ENCODE peak calls at places on chromosomes 4 and X, in nine cellular contexts. P is kidney epithelial cell; I is GM23338; A is tibial artery; T is colonic mucosa; C is fibroblast of pulmonary artery; W is GM12865; R is upper lobe of right lung; M is CD8-positive, alpha-beta T cell. L is an unnamed sample.

GRCh38 chrX:129649268-129650182 is 5.2 kb downstream of the APLN start:
- DNase-seq in A (no peak), R (no peak), P (no peak), I (no peak), C (peak), T (no peak), W (no peak), M (no peak), L (no peak)

GRCh38 chr4:102036619-102037376 is 246.3 kb downstream of the BANK1 start:
- DNase-seq in C (peak), A (no peak), P (no peak), R (no peak), I (no peak), T (no peak), W (no peak), M (no peak), L (no peak)

GRCh38 chrX:3263681-3264126 is 82.7 kb downstream of the MXRA5 start:
- DNase-seq in T (no peak), A (no peak), I (no peak), W (no peak), P (no peak), R (no peak), C (no peak), M (no peak), L (no peak)

GRCh38 chr4:66252291-66252690 is 582.0 kb upstream of the EPHA5 start:
- DNase-seq in A (no peak), I (no peak), T (no peak), R (no peak), C (peak), M (no peak), P (no peak), W (no peak), L (no peak)

GRCh38 chr4:18536420-18536819 is 514.9 kb upstream of the LCORL start:
- DNase-seq in A (no peak), P (no peak), M (no peak), C (no peak), T (no peak), R (no peak), I (peak), W (no peak), L (no peak)

GRCh38 chr4:15402146-15402545 is 25.7 kb upstream of the C1QTNF7 start:
- DNase-seq in M (no peak), I (no peak), R (no peak), P (no peak), W (no peak), T (no peak), C (peak), A (no peak), L (no peak)

GRCh38 chr4:6265546-6265945 is 4.1 kb upstream of the WFS1 start:
- DNase-seq in P (no peak), R (no peak), C (no peak), M (no peak), I (no peak), W (no peak), A (no peak), T (no peak), L (no peak)

GRCh38 chr4:53489279-53489889 is 101.9 kb downstream of the LNX1 start:
- DNase-seq in M (no peak), C (peak), I (no peak), A (no peak), W (no peak), T (no peak), R (no peak), P (no peak), L (no peak)

GRCh38 chrX:39125834-39126233 is 324.6 kb downstream of the MID1IP1 start:
- DNase-seq in W (no peak), R (no peak), M (no peak), I (no peak), C (no peak), P (no peak), A (no peak), T (no peak), L (no peak)

GRCh38 chr4:8871417-8872401 is at the start of gene HMX1:
- DNase-seq in P (no peak), I (peak), T (no peak), W (no peak), A (no peak), R (no peak), C (no peak), M (no peak), L (no peak)

GRCh38 chr4:140774956-140775355 is 18.8 kb upstream of the TBC1D9 start:
- DNase-seq in I (no peak), T (no peak), R (no peak), M (no peak), W (no peak), A (no peak), P (no peak), C (no peak), L (no peak)

GRCh38 chr4:122652379-122652778 is 31.5 kb upstream of the IL21 start:
- DNase-seq in A (no peak), R (no peak), C (peak), M (peak), P (no peak), I (peak), W (peak), T (peak), L (peak)

GRCh38 chr4:148453833-148454232 is 11.6 kb upstream of the NR3C2 start:
- DNase-seq in C (no peak), P (no peak), T (no peak), R (no peak), I (no peak), W (no peak), M (no peak), A (no peak), L (no peak)

GRCh38 chr4:7236847-7237246 is 44.5 kb downstream of the SORCS2 start:
- DNase-seq in P (no peak), T (no peak), W (no peak), M (no peak), A (no peak), C (peak), R (no peak), I (no peak), L (no peak)

GRCh38 chrX:93868289-93868985 is 194.4 kb downstream of the FAM133A start:
- DNase-seq in T (no peak), W (no peak), M (no peak), C (peak), R (no peak), A (no peak), P (no peak), I (no peak), L (no peak)

GRCh38 chr4:6437682-6438264 is 34.6 kb downstream of the PPP2R2C start:
- DNase-seq in R (no peak), A (no peak), I (no peak), W (no peak), P (no peak), T (no peak), M (no peak), C (no peak), L (no peak)

GRCh38 chrX:69216446-69216845 is 51.2 kb upstream of the PJA1 start:
- DNase-seq in I (no peak), A (no peak), T (no peak), P (no peak), W (no peak), M (no peak), R (no peak), C (no peak), L (no peak)

GRCh38 chr4:103018391-103019318 is 850 bp downstream of the SLC9B1 start:
- DNase-seq in R (peak), W (peak), I (peak), A (peak), C (no peak), P (no peak), M (no peak), T (peak), L (no peak)

GRCh38 chr4:183504930-183505555 is at the start of gene ING2:
- DNase-seq in P (no peak), I (peak), M (peak), W (no peak), T (peak), A (no peak), R (no peak), C (no peak), L (no peak)

GRCh38 chrX:136768469-136769084 is 12.2 kb downstream of the ARHGEF6 start:
- DNase-seq in P (no peak), A (peak), M (peak), W (peak), C (peak), T (peak), R (no peak), I (no peak), L (peak)

GRCh38 chrX:48835524-48836329 is at the start of gene PCSK1N:
- DNase-seq in I (peak), W (no peak), T (no peak), R (no peak), C (no peak), M (peak), A (no peak), P (peak), L (no peak)

GRCh38 chr4:172202480-172203076 is 389.4 kb downstream of the GALNTL6 start:
- DNase-seq in A (no peak), R (no peak), M (no peak), C (peak), I (peak), W (peak), P (peak), T (no peak), L (peak)
- TF ChIP-seq CTCF in A (peak), R (peak), M (no peak), C (peak), I (peak), W (peak), P (peak), T (peak), L (peak)

DNA sequence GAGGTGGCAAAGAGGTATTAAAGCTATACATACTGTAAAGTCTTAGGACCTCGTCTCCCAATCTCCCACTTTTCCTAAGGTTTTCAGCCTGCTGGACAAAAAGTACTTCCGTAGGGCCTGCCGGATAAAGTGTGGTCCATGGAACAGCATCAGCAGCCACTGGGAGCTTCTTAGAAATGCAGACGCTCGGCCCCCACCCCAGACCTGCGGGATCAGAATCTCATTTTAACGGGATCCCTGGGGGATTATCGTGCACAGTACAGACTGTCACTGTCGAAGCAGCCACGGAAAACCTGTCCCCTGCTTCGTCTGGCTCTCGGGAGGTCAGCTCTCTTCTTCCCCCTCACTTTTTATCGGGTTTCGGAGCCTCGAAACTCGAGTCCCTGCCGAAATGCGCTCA is 802 bp downstream of the ADGRG2 start:
- DNase-seq in P (no peak), C (no peak), M (no peak), I (no peak), W (no peak), A (no peak), T (no peak), R (no peak), L (no peak)
- H3K4me3 ChIP-seq in P (peak), C (no peak), M (no peak), I (peak), W (no peak), A (peak), T (peak), R (peak), L (peak)

GRCh38 chrX:115367455-115367854 is 77.9 kb downstream of the LUZP4 start:
- DNase-seq in P (no peak), C (peak), W (no peak), T (no peak), I (no peak), A (no peak), R (no peak), M (no peak), L (no peak)

GRCh38 chrX:115366535-115366934 is 77.0 kb downstream of the LUZP4 start:
- DNase-seq in W (no peak), T (no peak), A (no peak), R (no peak), M (no peak), C (no peak), P (no peak), I (no peak), L (no peak)

GRCh38 chrX:115364625-115365024 is 75.1 kb downstream of the LUZP4 start:
- DNase-seq in M (no peak), W (no peak), T (no peak), C (no peak), P (no peak), R (no peak), A (no peak), I (no peak), L (no peak)

GRCh38 chrX:115360220-115360781 is 70.8 kb downstream of the LUZP4 start:
- DNase-seq in R (no peak), W (no peak), P (no peak), C (peak), M (no peak), A (no peak), I (no peak), T (no peak), L (no peak)

GRCh38 chrX:115362334-115363095 is 73.0 kb downstream of the LUZP4 start:
- DNase-seq in T (no peak), A (no peak), W (peak), C (no peak), P (peak), I (peak), M (peak), R (no peak), L (peak)
- TF ChIP-seq CTCF in T (no peak), A (no peak), W (no peak), C (no peak), P (peak), I (peak), M (no peak), R (no peak), L (peak)

GRCh38 chr4:76688737-76689078 is 209.2 kb downstream of the SOWAHB start:
- DNase-seq in I (peak), W (peak), P (no peak), C (no peak), R (no peak), M (no peak), T (no peak), A (no peak), L (no peak)
- H3K4me3 ChIP-seq in I (peak), W (peak), P (peak), C (peak), R (peak), M (peak), T (peak), A (peak), L (peak)

DNA sequence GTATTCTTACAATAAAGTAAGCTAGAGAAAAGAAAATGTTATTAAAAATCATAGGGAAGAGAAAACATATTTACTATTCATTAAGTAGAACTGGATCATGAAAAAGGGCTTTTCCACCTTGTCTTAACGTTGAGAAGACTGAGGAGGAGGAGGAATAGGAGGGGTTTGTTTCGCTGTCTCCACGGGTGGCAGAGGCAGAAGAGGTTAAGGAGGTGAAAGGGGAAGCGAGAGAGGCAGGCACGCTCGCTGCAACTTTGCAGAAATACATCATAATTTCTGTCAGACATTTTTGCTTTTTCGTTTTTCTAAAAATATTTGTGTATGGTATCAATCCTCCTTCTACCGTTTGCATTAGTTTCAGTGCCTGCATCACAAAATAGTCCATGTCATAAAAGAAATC is 2375.1 kb upstream of the AGA start:
- DNase-seq in T (no peak), A (no peak), W (peak), M (no peak), R (no peak), P (no peak), I (peak), C (no peak), L (no peak)
- TF ChIP-seq CTCF in T (no peak), A (no peak), W (no peak), M (no peak), R (no peak), P (no peak), I (no peak), C (no peak), L (no peak)

GRCh38 chr4:176791591-176792347 is 953 bp downstream of the VEGFC start:
- DNase-seq in A (no peak), P (no peak), I (peak), C (peak), T (no peak), W (peak), R (peak), M (no peak), L (no peak)

GRCh38 chr4:176788971-176789370 is 3.8 kb downstream of the VEGFC start:
- DNase-seq in R (no peak), P (no peak), I (no peak), W (no peak), C (no peak), A (no peak), T (no peak), M (no peak), L (no peak)

GRCh38 chr4:176790398-176790797 is 2.3 kb downstream of the VEGFC start:
- DNase-seq in C (no peak), T (no peak), I (no peak), M (no peak), A (no peak), W (no peak), R (no peak), P (no peak), L (no peak)

GRCh38 chr4:176788248-176788647 is 4.5 kb downstream of the VEGFC start:
- DNase-seq in M (no peak), I (no peak), A (no peak), T (no peak), C (no peak), P (no peak), W (no peak), R (no peak), L (no peak)

DNA sequence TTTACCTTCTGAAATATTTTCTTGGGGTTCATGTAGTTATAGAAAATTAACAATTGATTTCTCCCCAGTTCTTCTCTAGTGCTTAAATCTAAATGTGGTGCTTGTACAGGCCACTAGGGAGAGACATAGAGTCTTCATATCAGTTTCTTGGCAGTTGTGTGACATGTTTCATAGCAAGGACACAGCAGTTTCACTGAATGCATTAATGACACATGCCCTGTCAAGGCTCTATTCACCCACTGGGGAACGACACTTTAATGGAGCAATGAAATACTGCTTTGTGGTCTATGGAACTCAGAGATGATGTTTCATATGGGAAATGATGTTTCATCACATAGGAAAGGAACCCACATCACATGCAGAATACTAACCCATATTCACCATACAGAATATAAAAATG is 2.8 kb downstream of the VEGFC start:
- DNase-seq in W (peak), C (peak), A (no peak), R (no peak), M (no peak), I (peak), T (no peak), P (peak), L (no peak)
- H3K4me3 ChIP-seq in W (no peak), C (peak), A (no peak), R (peak), M (no peak), I (no peak), T (no peak), P (no peak), L (peak)

GRCh38 chr4:73660808-73661207 is 40.6 kb upstream of the RASSF6 start:
- DNase-seq in A (no peak), P (no peak), C (no peak), I (no peak), T (no peak), W (no peak), M (no peak), R (no peak), L (no peak)

GRCh38 chr4:73661646-73662119 is 41.4 kb upstream of the RASSF6 start:
- DNase-seq in P (peak), I (no peak), M (no peak), T (no peak), W (no peak), A (no peak), C (peak), R (no peak), L (peak)

GRCh38 chr4:73664470-73664869 is 44.2 kb upstream of the RASSF6 start:
- DNase-seq in C (no peak), M (no peak), P (no peak), R (no peak), A (no peak), W (no peak), T (no peak), I (no peak), L (no peak)

GRCh38 chr4:73668806-73669205 is 48.6 kb upstream of the RASSF6 start:
- DNase-seq in A (no peak), M (no peak), C (peak), R (no peak), P (no peak), W (no peak), I (no peak), T (no peak), L (no peak)

DNA sequence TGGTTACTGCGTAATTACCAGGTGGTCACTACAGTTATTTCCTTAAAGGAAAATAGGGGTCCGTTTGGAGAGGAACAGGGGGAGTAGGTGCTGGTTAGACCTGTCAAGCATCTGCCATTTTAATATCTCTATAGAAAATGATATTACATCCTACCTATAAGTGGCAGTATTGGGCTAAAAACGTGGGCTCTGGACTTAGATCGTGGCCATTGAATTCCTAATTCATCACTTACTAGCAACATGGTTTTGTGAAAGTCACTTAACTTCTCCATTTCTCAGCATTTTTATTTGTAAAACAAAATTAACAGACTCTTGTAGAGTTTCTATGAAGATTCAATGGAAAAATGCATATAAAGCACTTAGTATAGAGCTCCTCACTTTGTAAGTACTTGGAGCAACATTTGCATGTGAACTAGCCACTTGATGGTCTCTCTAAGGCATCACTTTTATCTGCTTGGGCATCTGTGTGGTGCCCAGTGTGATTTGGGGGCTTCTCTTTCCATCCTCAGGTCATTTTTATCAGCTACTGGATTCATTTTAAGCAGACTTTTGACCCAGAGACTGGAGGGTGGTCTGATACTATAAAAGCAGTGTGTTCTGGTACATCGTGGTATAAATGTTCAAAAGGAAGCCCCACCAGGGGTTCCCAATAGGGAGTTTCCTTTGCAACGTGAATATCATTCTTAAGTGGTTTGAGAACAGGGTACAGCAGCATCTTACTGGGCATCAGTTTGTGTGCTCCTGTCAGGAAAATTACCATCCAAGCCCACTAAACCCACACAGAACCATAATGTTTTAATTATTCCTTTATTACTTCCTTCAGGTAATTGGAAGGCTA is 42.7 kb upstream of the RASSF6 start:
- DNase-seq in P (no peak), T (no peak), I (peak), C (peak), W (peak), A (no peak), R (no peak), M (no peak), L (peak)
- TF ChIP-seq CTCF in P (peak), T (peak), I (peak), C (peak), W (peak), A (peak), R (peak), M (no peak), L (peak)